ENCODE peak calls at places on chromosomes 2 and 18, in seven cellular contexts. One of them, this sample, is unnamed. For H3K4me1, the result is how much of the 10 kb centered on the place peaks cover.

GRCh38 chr2:54722641-54723299 is 692 bp upstream of the EML6 start:
- DNase-seq in transverse colon: no peak
- DNase-seq in A549: peak
- DNase-seq in K562: peak
- DNase-seq in stomach: no peak
- DNase-seq in tibial nerve: no peak
- DNase-seq in H1: no peak
- DNase-seq in this sample: no peak

GRCh38 chr18:70308555-70309294 is 19.9 kb downstream of the SOCS6 start:
- DNase-seq in A549: no peak
- DNase-seq in tibial nerve: no peak
- DNase-seq in H1: no peak
- DNase-seq in stomach: no peak
- DNase-seq in transverse colon: no peak
- DNase-seq in K562: no peak
- DNase-seq in this sample: no peak

GRCh38 chr18:65435529-65435928 is 315.3 kb upstream of the CDH7 start:
- DNase-seq in transverse colon: no peak
- DNase-seq in K562: no peak
- DNase-seq in A549: no peak
- DNase-seq in tibial nerve: no peak
- DNase-seq in stomach: no peak
- DNase-seq in H1: no peak
- DNase-seq in this sample: no peak

GRCh38 chr2:198525196-198525595 is 720.8 kb downstream of the PLCL1 start:
- DNase-seq in K562: no peak
- DNase-seq in stomach: no peak
- DNase-seq in tibial nerve: no peak
- DNase-seq in transverse colon: no peak
- DNase-seq in H1: no peak
- DNase-seq in A549: no peak
- DNase-seq in this sample: no peak

GRCh38 chr2:129673234-129673633 is 306.2 kb upstream of the RAB6C start:
- DNase-seq in A549: no peak
- DNase-seq in tibial nerve: no peak
- DNase-seq in transverse colon: no peak
- DNase-seq in K562: no peak
- DNase-seq in H1: no peak
- DNase-seq in stomach: no peak
- DNase-seq in this sample: no peak

GRCh38 chr2:234816491-234816890 is 135.3 kb upstream of the SH3BP4 start:
- DNase-seq in A549: no peak
- DNase-seq in H1: no peak
- DNase-seq in stomach: no peak
- DNase-seq in transverse colon: no peak
- DNase-seq in tibial nerve: no peak
- DNase-seq in K562: no peak
- DNase-seq in this sample: no peak

GRCh38 chr2:191478754-191479679 is 198.9 kb upstream of the NABP1 start:
- DNase-seq in tibial nerve: peak
- DNase-seq in K562: no peak
- DNase-seq in H1: no peak
- DNase-seq in A549: no peak
- DNase-seq in stomach: peak
- DNase-seq in transverse colon: peak
- DNase-seq in this sample: no peak

GRCh38 chr2:101688266-101688665 is 9.2 kb upstream of the MAP4K4 start:
- DNase-seq in K562: no peak
- DNase-seq in transverse colon: no peak
- DNase-seq in A549: no peak
- DNase-seq in H1: no peak
- DNase-seq in tibial nerve: no peak
- DNase-seq in stomach: no peak
- DNase-seq in this sample: no peak

GRCh38 chr18:9986156-9986930 is 72.5 kb downstream of the VAPA start:
- DNase-seq in K562: no peak
- DNase-seq in tibial nerve: no peak
- DNase-seq in transverse colon: no peak
- DNase-seq in H1: no peak
- DNase-seq in stomach: no peak
- DNase-seq in A549: no peak
- DNase-seq in this sample: no peak

GRCh38 chr2:234193977-234194563 is 143.6 kb downstream of the SPP2 start:
- DNase-seq in transverse colon: no peak
- DNase-seq in H1: no peak
- DNase-seq in K562: no peak
- DNase-seq in tibial nerve: no peak
- DNase-seq in stomach: no peak
- DNase-seq in A549: peak
- DNase-seq in this sample: no peak

GRCh38 chr2:71668326-71669057 is 215.1 kb downstream of the DYSF start:
- DNase-seq in A549: no peak
- DNase-seq in K562: no peak
- DNase-seq in tibial nerve: no peak
- DNase-seq in transverse colon: no peak
- DNase-seq in H1: peak
- DNase-seq in stomach: no peak
- DNase-seq in this sample: no peak

GRCh38 chr18:55317832-55318231 is 270.2 kb downstream of the TCF4 start:
- DNase-seq in H1: no peak
- DNase-seq in stomach: no peak
- DNase-seq in tibial nerve: no peak
- DNase-seq in K562: no peak
- DNase-seq in transverse colon: no peak
- DNase-seq in A549: no peak
- DNase-seq in this sample: no peak

GRCh38 chr2:222424729-222425671 is 657 bp downstream of the SGPP2 start:
- DNase-seq in H1: peak
- DNase-seq in stomach: peak
- DNase-seq in transverse colon: peak
- DNase-seq in A549: no peak
- DNase-seq in tibial nerve: no peak
- DNase-seq in K562: no peak
- DNase-seq in this sample: no peak

GRCh38 chr2:162013514-162014205 is 60.4 kb downstream of the DPP4 start:
- DNase-seq in H1: no peak
- DNase-seq in A549: no peak
- DNase-seq in K562: no peak
- DNase-seq in stomach: no peak
- DNase-seq in tibial nerve: no peak
- DNase-seq in transverse colon: no peak
- DNase-seq in this sample: no peak

GRCh38 chr2:71609029-71609428 is 155.7 kb downstream of the DYSF start:
- DNase-seq in A549: no peak
- DNase-seq in H1: no peak
- DNase-seq in K562: no peak
- DNase-seq in tibial nerve: no peak
- DNase-seq in stomach: no peak
- DNase-seq in transverse colon: no peak
- DNase-seq in this sample: peak

GRCh38 chr2:209938906-209939305 is 63.5 kb upstream of the RPE start:
- DNase-seq in H1: no peak
- DNase-seq in tibial nerve: no peak
- DNase-seq in stomach: no peak
- DNase-seq in K562: no peak
- DNase-seq in transverse colon: no peak
- DNase-seq in A549: no peak
- DNase-seq in this sample: no peak

GRCh38 chr2:237835372-237835771 is 24.1 kb upstream of the RAMP1 start:
- DNase-seq in stomach: no peak
- DNase-seq in tibial nerve: no peak
- DNase-seq in transverse colon: no peak
- DNase-seq in K562: no peak
- DNase-seq in H1: no peak
- DNase-seq in A549: no peak
- DNase-seq in this sample: no peak

GRCh38 chr2:100242891-100243670 is 79.2 kb downstream of the LONRF2 start:
- DNase-seq in tibial nerve: peak
- DNase-seq in K562: peak
- DNase-seq in stomach: peak
- DNase-seq in H1: peak
- DNase-seq in transverse colon: peak
- DNase-seq in A549: peak
- DNase-seq in this sample: no peak

GRCh38 chr2:173855686-173856085 is 109.5 kb downstream of the SP3 start:
- DNase-seq in stomach: no peak
- DNase-seq in A549: no peak
- DNase-seq in H1: no peak
- DNase-seq in K562: no peak
- DNase-seq in tibial nerve: no peak
- DNase-seq in transverse colon: no peak
- DNase-seq in this sample: no peak

GRCh38 chr2:216109962-216110614 is 940 bp downstream of the XRCC5 start:
- DNase-seq in A549: peak
- DNase-seq in tibial nerve: no peak
- DNase-seq in K562: no peak
- DNase-seq in stomach: no peak
- DNase-seq in H1: no peak
- DNase-seq in transverse colon: no peak
- DNase-seq in this sample: no peak

GRCh38 chr2:181070119-181070833 is 89.9 kb downstream of the UBE2E3 start:
- DNase-seq in A549: peak
- DNase-seq in stomach: no peak
- DNase-seq in transverse colon: no peak
- DNase-seq in tibial nerve: no peak
- DNase-seq in H1: no peak
- DNase-seq in K562: peak
- DNase-seq in this sample: no peak

GRCh38 chr2:83081835-83082522 is 1377.1 kb downstream of the SUCLG1 start:
- DNase-seq in transverse colon: no peak
- DNase-seq in A549: no peak
- DNase-seq in stomach: no peak
- DNase-seq in H1: no peak
- DNase-seq in tibial nerve: peak
- DNase-seq in K562: peak
- DNase-seq in this sample: no peak

GRCh38 chr18:8031496-8031895 is 464.4 kb downstream of the PTPRM start:
- DNase-seq in A549: no peak
- DNase-seq in K562: no peak
- DNase-seq in stomach: no peak
- DNase-seq in H1: no peak
- DNase-seq in tibial nerve: no peak
- DNase-seq in transverse colon: no peak
- DNase-seq in this sample: no peak

GRCh38 chr2:98893871-98894270 is 42.2 kb downstream of the CRACDL start:
- DNase-seq in K562: no peak
- DNase-seq in tibial nerve: no peak
- DNase-seq in transverse colon: no peak
- DNase-seq in A549: no peak
- DNase-seq in stomach: no peak
- DNase-seq in H1: no peak
- DNase-seq in this sample: no peak
- H3K4me1 ChIP-seq in K562: under half
- H3K4me1 ChIP-seq in tibial nerve: under half
- H3K4me1 ChIP-seq in transverse colon: under half
- H3K4me1 ChIP-seq in A549: under half
- H3K4me1 ChIP-seq in stomach: under half
- H3K4me1 ChIP-seq in H1: under half
- H3K4me1 ChIP-seq in this sample: under half

DNA sequence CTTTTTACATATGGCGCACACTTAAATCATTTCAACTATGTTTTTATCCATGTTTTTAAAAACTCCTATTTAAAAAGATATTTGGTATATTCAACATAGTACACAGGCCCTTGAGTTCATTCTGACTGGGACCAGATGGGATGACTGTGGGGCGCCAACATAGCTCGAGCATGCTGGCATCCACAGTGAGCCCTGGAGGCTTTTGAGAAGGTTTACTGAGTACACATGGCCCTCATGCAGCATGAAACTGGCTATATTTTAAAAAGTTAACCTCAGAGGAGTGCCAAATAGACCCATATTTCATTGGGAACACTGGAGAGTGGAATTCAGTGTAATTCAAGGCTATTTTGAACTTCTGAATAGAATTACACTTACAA is 83.6 kb downstream of the CCDC85A start:
- DNase-seq in K562: no peak
- DNase-seq in H1: no peak
- DNase-seq in tibial nerve: no peak
- DNase-seq in A549: no peak
- DNase-seq in transverse colon: no peak
- DNase-seq in stomach: no peak
- DNase-seq in this sample: no peak
- TF ChIP-seq EP300 in K562: no peak
- TF ChIP-seq EP300 in H1: no peak
- TF ChIP-seq EP300 in tibial nerve: no peak
- TF ChIP-seq EP300 in A549: no peak
- TF ChIP-seq EP300 in transverse colon: no peak
- TF ChIP-seq EP300 in stomach: no peak
- TF ChIP-seq EP300 in this sample: no peak

GRCh38 chr2:240258685-240259084 is 118.2 kb upstream of the OTOS start:
- DNase-seq in A549: no peak
- DNase-seq in stomach: no peak
- DNase-seq in K562: no peak
- DNase-seq in H1: no peak
- DNase-seq in tibial nerve: no peak
- DNase-seq in transverse colon: no peak
- DNase-seq in this sample: no peak
- H3K4me1 ChIP-seq in A549: under half
- H3K4me1 ChIP-seq in stomach: under half
- H3K4me1 ChIP-seq in K562: under half
- H3K4me1 ChIP-seq in H1: under half
- H3K4me1 ChIP-seq in tibial nerve: under half
- H3K4me1 ChIP-seq in transverse colon: under half
- H3K4me1 ChIP-seq in this sample: under half

GRCh38 chr18:35507192-35507591 is 9.4 kb upstream of the INO80C start:
- DNase-seq in tibial nerve: no peak
- DNase-seq in H1: peak
- DNase-seq in transverse colon: no peak
- DNase-seq in stomach: no peak
- DNase-seq in A549: no peak
- DNase-seq in K562: no peak
- DNase-seq in this sample: no peak

GRCh38 chr18:35508030-35508429 is 10.3 kb upstream of the INO80C start:
- DNase-seq in tibial nerve: no peak
- DNase-seq in transverse colon: no peak
- DNase-seq in A549: no peak
- DNase-seq in stomach: no peak
- DNase-seq in K562: no peak
- DNase-seq in H1: peak
- DNase-seq in this sample: no peak

GRCh38 chr18:35506024-35506712 is 8.4 kb upstream of the INO80C start:
- DNase-seq in transverse colon: no peak
- DNase-seq in K562: no peak
- DNase-seq in stomach: no peak
- DNase-seq in tibial nerve: no peak
- DNase-seq in A549: peak
- DNase-seq in H1: no peak
- DNase-seq in this sample: no peak

GRCh38 chr18:35508746-35509338 is 11.1 kb upstream of the INO80C start:
- DNase-seq in K562: no peak
- DNase-seq in transverse colon: no peak
- DNase-seq in H1: peak
- DNase-seq in tibial nerve: no peak
- DNase-seq in A549: no peak
- DNase-seq in stomach: no peak
- DNase-seq in this sample: no peak

DNA sequence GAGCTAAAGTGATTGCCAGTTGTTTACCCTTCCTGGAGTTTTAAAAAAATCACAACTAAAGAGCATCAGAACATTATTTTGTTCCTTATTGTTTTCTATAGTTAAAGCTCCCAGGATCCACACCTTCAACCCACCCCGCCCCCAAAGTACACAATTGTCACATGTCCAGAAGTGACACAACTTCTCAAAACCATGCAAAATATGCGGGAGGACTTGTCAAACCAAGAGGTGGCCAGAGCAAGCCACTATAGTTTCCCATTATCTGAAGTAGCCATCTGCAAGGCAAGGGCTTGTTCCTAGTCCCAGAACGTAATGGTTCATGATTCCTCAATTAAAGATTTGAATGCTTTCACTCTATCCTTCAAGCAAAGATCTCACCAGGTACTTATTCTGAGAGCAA is 9.9 kb upstream of the INO80C start:
- DNase-seq in stomach: no peak
- DNase-seq in K562: peak
- DNase-seq in A549: no peak
- DNase-seq in H1: peak
- DNase-seq in transverse colon: no peak
- DNase-seq in tibial nerve: no peak
- DNase-seq in this sample: no peak
- TF ChIP-seq EP300 in stomach: no peak
- TF ChIP-seq EP300 in K562: no peak
- TF ChIP-seq EP300 in A549: no peak
- TF ChIP-seq EP300 in H1: no peak
- TF ChIP-seq EP300 in transverse colon: no peak
- TF ChIP-seq EP300 in tibial nerve: no peak
- TF ChIP-seq EP300 in this sample: no peak